ENCODE peak calls at places on chromosomes 6 and 20, in eight cellular contexts. I is left ventricle myocardium inferior, C is psoas muscle, X is IMR-90, Z is left lung, W is adipocyte, E is GM23248, N is mucosa of descending colon. H is an unnamed sample.
A peak's percentile ranks its signal among the peaks of the same experiment; 100 is the strongest.

GRCh38 chr20:61667056-61667792 is 398.5 kb downstream of the TAF4 start:
- DNase-seq in N (no peak), W (no peak), X (no peak), I (no peak), Z (peak; percentile 57), E (no peak), C (no peak), H (no peak)

GRCh38 chr6:165685302-165685701 is 22.3 kb upstream of the PDE10A start:
- DNase-seq in I (no peak), N (no peak), X (no peak), W (no peak), C (no peak), Z (no peak), E (no peak), H (no peak)

GRCh38 chr6:161246725-161247124 is 27.1 kb downstream of the AGPAT4 start:
- DNase-seq in I (no peak), C (no peak), E (no peak), Z (no peak), X (peak; percentile 87), W (no peak), N (no peak), H (no peak)

GRCh38 chr6:36947570-36948351 is 6.8 kb upstream of the PI16 start:
- DNase-seq in C (no peak), I (no peak), N (no peak), X (peak; percentile 24), Z (no peak), W (no peak), E (no peak), H (peak; percentile 39)

GRCh38 chr6:169920359-169921020 is 169.1 kb downstream of the ERMARD start:
- DNase-seq in N (no peak), I (no peak), X (no peak), E (no peak), Z (no peak), C (no peak), W (no peak), H (no peak)

GRCh38 chr6:37882724-37883413 is 63.3 kb downstream of the ZFAND3 start:
- DNase-seq in Z (no peak), E (peak; percentile 77), N (no peak), X (peak; percentile 87), I (no peak), C (no peak), W (peak; percentile 86), H (no peak)

GRCh38 chr6:21091411-21091810 is 502.1 kb upstream of the SOX4 start:
- DNase-seq in E (no peak), C (no peak), I (no peak), X (no peak), Z (no peak), W (no peak), N (no peak), H (no peak)

GRCh38 chr6:116266803-116267202 is 12.9 kb downstream of the TSPYL1 start:
- DNase-seq in N (no peak), W (no peak), E (peak; percentile 76), C (no peak), X (no peak), Z (no peak), I (no peak), H (no peak)

GRCh38 chr6:37635319-37635718 is 62.4 kb downstream of the MDGA1 start:
- DNase-seq in C (peak; percentile 21), Z (no peak), X (no peak), E (no peak), I (no peak), W (no peak), N (no peak), H (no peak)

GRCh38 chr20:63273180-63273579 is 567 bp downstream of the ARFGAP1 start:
- DNase-seq in N (no peak), I (no peak), X (no peak), Z (peak; percentile 79), C (no peak), E (peak; percentile 39), W (peak; percentile 29), H (no peak)

GRCh38 chr6:11950109-11950508 is 62.0 kb upstream of the HIVEP1 start:
- DNase-seq in X (no peak), W (no peak), N (no peak), Z (no peak), I (no peak), E (no peak), C (no peak), H (no peak)

GRCh38 chr6:42249279-42249678 is 31.6 kb upstream of the MRPS10 start:
- DNase-seq in C (no peak), I (no peak), E (peak; percentile 39), W (no peak), N (no peak), X (peak; percentile 32), Z (no peak), H (no peak)

GRCh38 chr6:4656106-4656505 is 120.1 kb upstream of the CDYL start:
- DNase-seq in W (no peak), X (no peak), E (no peak), N (no peak), I (no peak), C (no peak), Z (no peak), H (no peak)

GRCh38 chr6:109445382-109445781 is 4.9 kb downstream of the SMPD2 start:
- DNase-seq in W (no peak), I (no peak), C (no peak), Z (no peak), X (no peak), N (no peak), E (peak; percentile 23), H (no peak)

GRCh38 chr6:109446541-109446940 is 6.0 kb downstream of the SMPD2 start:
- DNase-seq in I (no peak), W (no peak), X (no peak), C (no peak), E (no peak), Z (no peak), N (no peak), H (no peak)

GRCh38 chr6:109447878-109448555 is 7.5 kb downstream of the SMPD2 start:
- DNase-seq in I (no peak), W (no peak), E (no peak), X (no peak), N (no peak), Z (no peak), C (no peak), H (no peak)

GRCh38 chr6:109447087-109447486 is 6.6 kb downstream of the SMPD2 start:
- DNase-seq in Z (no peak), N (no peak), C (no peak), W (no peak), X (no peak), E (no peak), I (no peak), H (no peak)

DNA sequence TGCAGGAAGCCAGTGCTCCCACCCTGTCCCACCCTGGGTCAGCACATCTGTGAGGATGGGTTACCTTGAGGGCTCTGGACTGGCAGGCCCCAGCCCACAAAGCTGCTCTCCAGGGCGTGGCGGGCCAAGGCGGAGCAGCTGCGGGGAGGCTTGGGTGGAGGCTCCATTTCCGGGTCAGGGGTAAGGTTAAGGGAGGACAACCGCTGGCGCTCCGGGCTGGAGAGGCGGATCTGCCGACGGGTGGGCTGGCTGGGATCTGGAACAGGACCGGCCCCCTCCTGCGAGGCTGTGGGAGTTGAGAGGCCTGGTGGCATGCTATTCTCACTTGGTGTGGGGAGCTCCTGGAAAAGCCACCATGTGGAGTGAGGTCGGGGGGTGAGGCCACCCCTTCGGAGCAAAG is 5.5 kb downstream of the SMPD2 start:
- DNase-seq in E (no peak), W (no peak), X (no peak), I (no peak), N (peak; percentile 70), Z (no peak), C (no peak), H (no peak)
- H3K36me3 ChIP-seq in E (peaks cover 2% of the 10 kb centered on the region), W (peaks cover 39% of the 10 kb centered on the region), X (peaks cover 64% of the 10 kb centered on the region), I (peaks cover 30% of the 10 kb centered on the region), N (no peaks in the 10 kb centered on the region), Z (peaks cover 77% of the 10 kb centered on the region), C (peaks cover 29% of the 10 kb centered on the region), H (peaks cover 25% of the 10 kb centered on the region)

GRCh38 chr6:35897486-35897885 is 23.4 kb downstream of the SRPK1 start:
- DNase-seq in W (no peak), E (no peak), I (no peak), C (no peak), X (no peak), Z (no peak), N (no peak), H (no peak)
- H3K36me3 ChIP-seq in W (no peaks in the 10 kb centered on the region), E (no peaks in the 10 kb centered on the region), I (no peaks in the 10 kb centered on the region), C (no peaks in the 10 kb centered on the region), X (no peaks in the 10 kb centered on the region), Z (peaks cover 2% of the 10 kb centered on the region), N (no peaks in the 10 kb centered on the region), H (no peaks in the 10 kb centered on the region)

DNA sequence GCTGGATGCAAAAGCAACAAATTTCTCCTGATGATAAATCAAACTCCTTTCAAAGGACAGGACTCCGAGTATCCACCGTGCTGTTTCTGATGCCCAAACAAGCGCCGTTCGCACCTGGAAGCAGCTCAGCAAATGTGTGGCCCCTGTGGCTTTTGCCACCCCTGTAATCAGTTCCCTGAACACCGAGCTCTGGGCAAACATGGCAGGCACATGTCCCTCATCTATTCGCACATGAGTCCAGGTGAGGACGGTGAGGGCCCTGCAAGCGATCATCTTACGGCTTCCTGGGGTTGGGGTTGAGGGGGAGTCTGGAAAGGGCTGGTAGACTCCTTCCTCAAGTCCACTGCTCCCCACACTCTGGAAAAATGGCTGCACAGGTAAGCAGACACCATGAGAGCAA is 23.7 kb downstream of the RNASET2 start:
- DNase-seq in E (no peak), Z (no peak), X (no peak), W (no peak), N (no peak), I (no peak), C (no peak), H (no peak)
- H3K36me3 ChIP-seq in E (no peaks in the 10 kb centered on the region), Z (peaks cover 86% of the 10 kb centered on the region), X (no peaks in the 10 kb centered on the region), W (no peaks in the 10 kb centered on the region), N (peaks cover 13% of the 10 kb centered on the region), I (peaks cover 41% of the 10 kb centered on the region), C (peaks cover 24% of the 10 kb centered on the region), H (peaks cover 76% of the 10 kb centered on the region)

GRCh38 chr6:158073776-158074175 is 92.1 kb downstream of the SYNJ2 start:
- DNase-seq in E (no peak), I (no peak), Z (no peak), W (no peak), N (no peak), C (no peak), X (no peak), H (no peak)

GRCh38 chr6:158072083-158072721 is 90.5 kb downstream of the SYNJ2 start:
- DNase-seq in X (peak; percentile 76), E (peak; percentile 82), N (peak; percentile 83), W (peak; percentile 88), I (peak; percentile 68), Z (peak; percentile 88), C (peak; percentile 87), H (peak; percentile 8)

GRCh38 chr6:158080849-158081656 is 87.0 kb downstream of the SERAC1 start:
- DNase-seq in N (no peak), W (no peak), Z (no peak), E (no peak), I (no peak), C (no peak), X (no peak), H (no peak)

GRCh38 chr6:158078320-158078719 is 89.7 kb downstream of the SERAC1 start:
- DNase-seq in I (no peak), E (no peak), Z (no peak), N (no peak), X (no peak), W (no peak), C (no peak), H (no peak)

DNA sequence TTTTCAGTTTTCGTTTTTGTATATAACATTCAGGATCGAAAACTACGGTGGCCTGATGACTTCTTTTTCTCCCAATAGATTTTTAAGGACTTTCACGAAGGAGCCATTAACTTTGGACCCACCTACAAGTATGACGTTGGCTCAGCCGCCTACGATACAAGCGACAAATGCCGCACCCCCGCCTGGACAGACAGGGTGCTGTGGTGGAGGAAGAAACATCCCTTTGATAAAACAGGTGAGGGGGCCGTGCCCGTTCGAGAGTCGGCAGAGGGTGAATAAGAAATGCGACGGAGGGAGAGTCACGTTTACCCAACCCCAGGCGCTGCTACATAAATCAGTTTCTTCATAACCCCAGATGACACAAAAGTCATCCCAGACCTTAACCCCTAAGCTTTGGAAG is 91.5 kb downstream of the SERAC1 start:
- DNase-seq in Z (no peak), X (no peak), W (no peak), E (no peak), C (no peak), N (no peak), I (no peak), H (no peak)
- H3K36me3 ChIP-seq in Z (peaks cover 28% of the 10 kb centered on the region), X (peaks cover 47% of the 10 kb centered on the region), W (peaks cover 12% of the 10 kb centered on the region), E (peaks cover 41% of the 10 kb centered on the region), C (peaks cover 61% of the 10 kb centered on the region), N (peaks cover 10% of the 10 kb centered on the region), I (peaks cover 75% of the 10 kb centered on the region), H (peaks cover 58% of the 10 kb centered on the region)

H was measured in effector memory CD4-positive, alpha-beta T cell.